ENCODE peak calls at places on chromosomes 11 and 22, in seven cellular contexts. F, T, H, E, S, N and X are unnamed samples.

GRCh38 chr22:50697667-50698506 is 25.3 kb downstream of the SHANK3 start:
- DNase-seq in F (no peak), T (no peak), H (no peak), E (no peak), S (no peak), N (no peak), X (no peak)

GRCh38 chr11:47518212-47518959 is 34.5 kb downstream of the CELF1 start:
- DNase-seq in F (no peak), T (no peak), H (no peak), E (no peak), S (no peak), N (no peak), X (no peak)

GRCh38 chr11:47967577-47968230 is 12.7 kb upstream of the PTPRJ start:
- DNase-seq in F (no peak), T (no peak), H (no peak), E (no peak), S (no peak), N (no peak), X (no peak)

GRCh38 chr11:132898021-132898420 is 634.3 kb downstream of the OPCML start:
- DNase-seq in F (no peak), T (no peak), H (peak; percentile 76), E (peak; percentile 33), S (no peak), N (no peak), X (no peak)

GRCh38 chr11:59197990-59198389 is 14.7 kb downstream of the MPEG1 start:
- DNase-seq in F (no peak), T (no peak), H (peak; percentile 19), E (peak; percentile 52), S (peak; percentile 86), N (no peak), X (peak; percentile 85)

GRCh38 chr11:96704847-96705246 is 315.0 kb downstream of the JRKL start:
- DNase-seq in F (no peak), T (no peak), H (peak; percentile 3), E (peak; percentile 1), S (no peak), N (no peak), X (no peak)

GRCh38 chr11:10072841-10073240 is 221.2 kb downstream of the SBF2 start:
- DNase-seq in F (no peak), T (no peak), H (no peak), E (peak; percentile 31), S (no peak), N (no peak), X (no peak)

GRCh38 chr11:65013130-65013691 is 749 bp upstream of the ARL2 start:
- DNase-seq in F (peak; percentile 84), T (peak; percentile 93), H (peak; percentile 87), E (peak; percentile 82), S (peak; percentile 94), N (peak; percentile 90), X (peak; percentile 93)

GRCh38 chr22:46896568-46897245 is 134.3 kb downstream of the TBC1D22A start:
- DNase-seq in F (no peak), T (no peak), H (no peak), E (no peak), S (no peak), N (no peak), X (no peak)

GRCh38 chr11:128492903-128493569 is 94.3 kb downstream of the ETS1 start:
- DNase-seq in F (no peak), T (no peak), H (no peak), E (no peak), S (no peak), N (no peak), X (no peak)

GRCh38 chr11:85682330-85683305 is 3.4 kb downstream of the CCDC89 start:
- DNase-seq in F (peak; percentile 41), T (no peak), H (peak; percentile 52), E (peak; percentile 23), S (peak; percentile 70), N (no peak), X (peak; percentile 43)

GRCh38 chr11:128180446-128181089 is 406.8 kb downstream of the ETS1 start:
- DNase-seq in F (no peak), T (no peak), H (peak; percentile 91), E (peak; percentile 93), S (no peak), N (peak; percentile 26), X (no peak)

GRCh38 chr11:132111781-132112380 is 741.5 kb downstream of the NTM start:
- DNase-seq in F (no peak), T (no peak), H (peak; percentile 94), E (peak; percentile 84), S (no peak), N (no peak), X (no peak)

GRCh38 chr11:12719221-12719620 is 45.0 kb downstream of the TEAD1 start:
- DNase-seq in F (no peak), T (no peak), H (peak; percentile 39), E (peak; percentile 58), S (no peak), N (no peak), X (no peak)

GRCh38 chr11:65622011-65622410 is 6.4 kb downstream of the PCNX3 start:
- DNase-seq in F (no peak), T (no peak), H (no peak), E (no peak), S (no peak), N (no peak), X (no peak)

GRCh38 chr11:46741600-46742484 is 22.8 kb downstream of the F2 start:
- DNase-seq in F (no peak), T (no peak), H (no peak), E (no peak), S (no peak), N (no peak), X (no peak)

GRCh38 chr11:7422544-7423331 is 62.6 kb upstream of the OLFML1 start:
- DNase-seq in F (no peak), T (no peak), H (no peak), E (no peak), S (no peak), N (no peak), X (no peak)

GRCh38 chr22:30074994-30075393 is 5.3 kb upstream of the HORMAD2 start:
- DNase-seq in F (no peak), T (no peak), H (no peak), E (no peak), S (no peak), N (no peak), X (no peak)